ENCODE peak calls at places on chromosome 4, in five cellular contexts. H, Y, F, J and N are unnamed samples.

GRCh38 chr4:8653326-8654000 is 60.9 kb downstream of the CPZ start:
- DNase-seq in J (no peak), F (no peak), H (no peak), Y (no peak), N (no peak)

GRCh38 chr4:14529653-14530052 is 472.6 kb upstream of the CPEB2 start:
- DNase-seq in Y (peak; percentile 20), H (peak; percentile 84), J (no peak), F (no peak), N (no peak)

GRCh38 chr4:49032440-49033161 is 46.5 kb downstream of the CWH43 start:
- DNase-seq in Y (peak; percentile 50), F (no peak), H (peak; percentile 17), J (peak; percentile 5), N (no peak)

GRCh38 chr4:169015237-169015636 is 5.2 kb upstream of the CBR4 start:
- DNase-seq in J (peak; percentile 16), Y (no peak), H (no peak), F (no peak), N (no peak)

GRCh38 chr4:38075370-38076152 is 115.4 kb downstream of the PTTG2 start:
- DNase-seq in J (no peak), Y (peak; percentile 78), H (peak; percentile 96), F (no peak), N (no peak)

GRCh38 chr4:77636902-77637301 is 31.3 kb downstream of the CXCL13 start:
- DNase-seq in H (no peak), Y (peak; percentile 94), F (no peak), J (no peak), N (peak; percentile 16)

GRCh38 chr4:41709844-41710481 is 38.6 kb downstream of the PHOX2B start:
- DNase-seq in F (no peak), Y (peak; percentile 62), J (no peak), H (no peak), N (no peak)

GRCh38 chr4:8248091-8248490 is 21.5 kb upstream of the HTRA3 start:
- DNase-seq in J (no peak), H (no peak), Y (no peak), F (no peak), N (no peak)

GRCh38 chr4:71261633-71262121 is 77.1 kb upstream of the SLC4A4 start:
- DNase-seq in H (no peak), F (no peak), J (no peak), Y (no peak), N (no peak)

GRCh38 chr4:53804719-53805118 is 213.4 kb upstream of the LNX1 start:
- DNase-seq in F (no peak), J (peak; percentile 5), Y (peak; percentile 43), H (peak; percentile 37), N (no peak)

GRCh38 chr4:30835044-30835443 is 114.9 kb downstream of the PCDH7 start:
- DNase-seq in F (no peak), Y (no peak), H (no peak), J (no peak), N (no peak)

GRCh38 chr4:630661-631060 is 5.3 kb downstream of the PDE6B start:
- DNase-seq in F (no peak), H (no peak), J (no peak), Y (no peak), N (no peak)

GRCh38 chr4:85092943-85093342 is 126.5 kb upstream of the WDFY3 start:
- DNase-seq in F (no peak), H (no peak), J (no peak), Y (no peak), N (no peak)

GRCh38 chr4:141410839-141411238 is 190.1 kb downstream of the ZNF330 start:
- DNase-seq in J (no peak), F (no peak), Y (peak; percentile 74), H (no peak), N (peak; percentile 58)

GRCh38 chr4:182835006-182835740 is 82.0 kb downstream of the DCTD start:
- DNase-seq in H (no peak), J (no peak), F (no peak), Y (no peak), N (no peak)

GRCh38 chr4:10106421-10107039 is 10.1 kb downstream of the WDR1 start:
- DNase-seq in H (peak; percentile 90), J (no peak), F (no peak), Y (peak; percentile 98), N (peak; percentile 92)

GRCh38 chr4:3201718-3202702 is 46.9 kb upstream of the MSANTD1 start:
- DNase-seq in H (peak; percentile 80), F (no peak), J (no peak), Y (peak; percentile 38), N (no peak)

GRCh38 chr4:120683902-120684540 is 238.5 kb downstream of the PRDM5 start:
- DNase-seq in Y (no peak), J (no peak), H (no peak), F (no peak), N (no peak)

GRCh38 chr4:123114915-123115756 is 192.7 kb upstream of the NUDT6 start:
- DNase-seq in F (no peak), J (no peak), Y (no peak), H (no peak), N (no peak)

GRCh38 chr4:48931459-48931858 is 24.9 kb upstream of the OCIAD2 start:
- DNase-seq in H (no peak), F (no peak), Y (no peak), J (no peak), N (no peak)

GRCh38 chr4:152938237-152938969 is 2.3 kb downstream of the FHDC1 start:
- DNase-seq in H (no peak), F (no peak), J (peak; percentile 21), Y (no peak), N (no peak)

GRCh38 chr4:114271031-114271430 is 291.6 kb upstream of the ARSJ start:
- DNase-seq in Y (no peak), J (no peak), H (no peak), F (no peak), N (no peak)

GRCh38 chr4:70564033-70564432 is 28.0 kb upstream of the AMBN start:
- DNase-seq in H (no peak), F (no peak), J (no peak), Y (no peak), N (no peak)

GRCh38 chr4:32624943-32625603 is 1904.9 kb downstream of the PCDH7 start:
- DNase-seq in H (no peak), J (no peak), Y (peak; percentile 1), F (no peak), N (no peak)

GRCh38 chr4:38523524-38524448 is 140.2 kb upstream of the KLF3 start:
- DNase-seq in Y (no peak), H (peak; percentile 99), F (no peak), J (no peak), N (no peak)

GRCh38 chr4:71184195-71184781 is 154.5 kb upstream of the SLC4A4 start:
- DNase-seq in J (peak; percentile 85), H (peak; percentile 59), F (no peak), Y (peak; percentile 69), N (no peak)

GRCh38 chr4:48016141-48017107 is at the start of the genes CNGA1 and NIPAL1:
- DNase-seq in Y (peak; percentile 57), J (peak; percentile 82), H (peak; percentile 45), F (peak; percentile 56), N (no peak)

GRCh38 chr4:118120120-118120760 is 86.0 kb downstream of the NDST3 start:
- DNase-seq in Y (no peak), J (no peak), F (no peak), H (no peak), N (no peak)

GRCh38 chr4:102500371-102501175 is 586 bp upstream of the NFKB1 start:
- DNase-seq in H (no peak), Y (peak; percentile 59), F (no peak), J (no peak), N (no peak)

GRCh38 chr4:146243883-146244277 is 29.5 kb downstream of the REELD1 start:
- DNase-seq in J (no peak), Y (no peak), H (no peak), F (no peak), N (no peak)

GRCh38 chr4:176742211-176742610 is 50.5 kb downstream of the VEGFC start:
- DNase-seq in H (no peak), J (no peak), Y (no peak), F (no peak), N (no peak)

GRCh38 chr4:77697860-77698599 is 92.4 kb downstream of the CXCL13 start:
- DNase-seq in F (no peak), Y (peak; percentile 83), J (peak; percentile 15), H (peak; percentile 73), N (peak; percentile 27)

GRCh38 chr4:128468485-128468989 is 180.9 kb upstream of the PGRMC2 start:
- DNase-seq in J (no peak), F (no peak), H (no peak), Y (peak; percentile 98), N (peak; percentile 91)

GRCh38 chr4:168877779-168878491 is 132.1 kb downstream of the CBR4 start:
- DNase-seq in Y (peak; percentile 51), J (no peak), H (no peak), F (no peak), N (no peak)

GRCh38 chr4:16187455-16187854 is 38.8 kb downstream of the TAPT1 start:
- DNase-seq in J (no peak), F (no peak), H (no peak), Y (peak; percentile 14), N (no peak)

GRCh38 chr4:38254825-38255224 is 294.6 kb downstream of the PTTG2 start:
- DNase-seq in H (no peak), Y (no peak), F (no peak), J (no peak), N (no peak)

GRCh38 chr4:23815351-23815750 is 74.5 kb downstream of the PPARGC1A start:
- DNase-seq in J (no peak), Y (no peak), F (no peak), H (peak; percentile 47), N (no peak)

GRCh38 chr4:122012735-122013134 is 60.9 kb upstream of the TRPC3 start:
- DNase-seq in Y (peak; percentile 59), H (peak; percentile 51), F (no peak), J (no peak), N (peak; percentile 26)